ENCODE peak calls at places on chromosomes 16 and 17, in eight cellular contexts. C is CD8-positive, alpha-beta T cell; U is IMR-90; K is esophagus squamous epithelium; Z is Peyer's patch; Q is fibroblast of lung; L is thyroid gland; Y is brain microvascular endothelial cell. M is an unnamed sample.

GRCh38 chr16:65975049-65975708 is 391.3 kb upstream of the CDH5 start:
- DNase-seq in C (no peak), U (peak; percentile 86), K (no peak), Z (no peak), Q (peak; percentile 83), L (no peak), Y (peak; percentile 57), M (peak; percentile 34)

GRCh38 chr16:17983114-17983513 is 353.4 kb downstream of the NPIPA8 start:
- DNase-seq in C (no peak), U (no peak), K (no peak), Z (no peak), Q (no peak), L (no peak), Y (no peak), M (no peak)

GRCh38 chr17:14489986-14490385 is 189.1 kb downstream of the HS3ST3B1 start:
- DNase-seq in C (no peak), U (no peak), K (no peak), Z (no peak), Q (no peak), L (no peak), Y (no peak), M (no peak)

GRCh38 chr16:49468611-49469322 is 95.2 kb downstream of the C16orf78 start:
- DNase-seq in C (no peak), U (no peak), K (no peak), Z (peak; percentile 48), Q (no peak), L (no peak), Y (no peak), M (no peak)

GRCh38 chr17:74760404-74761105 is 12.1 kb downstream of the NHERF1 start:
- DNase-seq in C (no peak), U (no peak), K (no peak), Z (no peak), Q (no peak), L (peak; percentile 47), Y (no peak), M (no peak)

GRCh38 chr16:11783319-11784047 is 13.6 kb downstream of the ZC3H7A start:
- DNase-seq in C (peak; percentile 17), U (peak; percentile 45), K (no peak), Z (no peak), Q (peak; percentile 15), L (no peak), Y (no peak), M (no peak)

GRCh38 chr17:74051348-74051747 is 152.1 kb upstream of the RPL38 start:
- DNase-seq in C (no peak), U (no peak), K (no peak), Z (no peak), Q (no peak), L (no peak), Y (no peak), M (no peak)

GRCh38 chr17:83076930-83077329 is 2.5 kb upstream of the METRNL start:
- DNase-seq in C (no peak), U (no peak), K (no peak), Z (peak; percentile 69), Q (no peak), L (no peak), Y (no peak), M (no peak)

GRCh38 chr17:79125503-79125902 is 50.9 kb downstream of the ENGASE start:
- DNase-seq in C (no peak), U (no peak), K (no peak), Z (no peak), Q (no peak), L (peak; percentile 31), Y (no peak), M (no peak)

GRCh38 chr17:68909066-68909465 is 46.1 kb downstream of the ABCA8 start:
- DNase-seq in C (no peak), U (peak; percentile 93), K (no peak), Z (peak; percentile 63), Q (peak; percentile 92), L (peak; percentile 75), Y (peak; percentile 87), M (peak; percentile 94)

GRCh38 chr17:68910256-68910705 is 44.9 kb downstream of the ABCA8 start:
- DNase-seq in C (no peak), U (peak; percentile 4), K (no peak), Z (no peak), Q (peak; percentile 50), L (peak; percentile 2), Y (peak; percentile 1), M (no peak)

GRCh38 chr17:68908045-68908444 is 47.1 kb downstream of the ABCA8 start:
- DNase-seq in C (no peak), U (no peak), K (no peak), Z (no peak), Q (no peak), L (no peak), Y (no peak), M (no peak)

GRCh38 chr17:68903294-68903693 is 51.9 kb downstream of the ABCA8 start:
- DNase-seq in C (no peak), U (no peak), K (no peak), Z (no peak), Q (no peak), L (no peak), Y (no peak), M (no peak)

DNA sequence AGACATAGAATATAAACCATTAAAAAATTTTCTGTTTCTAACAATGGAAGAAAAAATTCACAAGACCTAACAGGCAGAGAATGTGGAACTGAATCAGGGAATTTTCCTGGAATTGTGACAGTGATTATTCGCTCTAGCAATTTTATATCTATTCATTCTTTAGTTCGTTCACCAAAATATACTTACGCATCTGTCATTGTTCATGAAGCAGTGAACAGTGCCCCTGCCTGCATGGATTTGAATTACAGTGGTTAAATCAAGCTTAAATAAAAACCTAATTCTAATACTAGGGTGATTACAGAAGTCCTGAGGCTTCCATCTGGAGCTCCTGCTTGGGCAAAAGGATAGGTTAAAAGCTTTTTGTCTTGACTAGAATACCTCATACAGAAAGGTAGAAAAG is 48.6 kb downstream of the ABCA8 start:
- DNase-seq in C (no peak), U (peak; percentile 21), K (no peak), Z (no peak), Q (peak; percentile 42), L (peak; percentile 13), Y (no peak), M (no peak)
- TF ChIP-seq CTCF in C (no peak), U (peak; percentile 53), K (no peak), Z (peak; percentile 38), Q (peak; percentile 53), L (peak; percentile 16), Y (peak; percentile 69), M (peak; percentile 37)

GRCh38 chr17:48575673-48576478 is 2.3 kb downstream of the HOXB4 start:
- DNase-seq in C (no peak), U (peak; percentile 67), K (no peak), Z (peak; percentile 49), Q (peak; percentile 83), L (no peak), Y (no peak), M (no peak)
- H3K4me3 ChIP-seq in C (no peak overlapping the region), U (peak overlapping the region; percentile 40), K (peak overlapping the region; percentile 83), Z (no peak overlapping the region), Q (peak overlapping the region; percentile 39), L (no peak overlapping the region), Y (peak overlapping the region; percentile 35), M (no peak overlapping the region)

DNA sequence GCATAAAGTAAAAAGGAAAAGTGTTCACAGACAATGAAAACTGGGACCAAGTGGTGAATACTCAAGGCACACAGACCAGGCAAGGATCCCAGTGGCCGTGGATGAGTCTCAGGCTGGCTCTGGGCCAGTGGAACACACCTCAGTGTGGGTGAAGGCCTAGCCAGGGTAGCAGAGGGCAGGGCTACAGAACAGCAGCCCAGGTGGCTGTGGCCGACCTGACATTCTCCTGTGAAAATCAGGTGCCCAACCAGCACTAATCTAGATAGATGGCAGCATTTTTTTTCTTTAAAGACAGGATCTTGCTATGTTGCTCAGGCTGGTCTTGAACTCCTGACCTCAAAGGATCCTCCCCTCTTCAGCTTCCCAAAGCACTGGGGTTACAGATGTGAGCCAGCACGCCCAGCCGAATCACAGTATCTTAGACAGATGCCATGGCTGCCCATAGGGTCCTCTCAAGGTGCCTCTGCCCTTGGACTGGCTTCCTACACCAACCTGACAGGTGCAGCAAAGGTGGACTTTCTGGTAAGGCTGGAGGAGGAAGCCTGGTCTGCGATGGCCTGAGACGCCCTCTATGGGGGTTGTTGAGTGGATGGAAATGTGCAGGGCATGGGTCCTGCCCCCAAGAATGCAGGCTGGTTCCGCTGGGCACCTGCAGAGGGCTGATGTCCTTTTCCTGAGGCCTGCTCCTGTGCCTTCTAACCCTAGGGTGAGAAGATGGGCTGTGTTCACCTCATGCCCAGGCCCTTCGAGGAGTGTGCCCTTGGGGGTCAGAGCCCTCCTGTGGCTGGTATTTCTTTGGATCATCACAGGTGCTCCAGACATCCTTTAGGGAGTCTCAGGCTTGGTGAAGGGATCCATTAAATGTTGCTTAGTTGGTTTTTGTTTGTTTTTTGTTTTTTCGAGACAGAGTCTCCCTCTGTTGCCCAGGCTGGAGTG is 3.8 kb upstream of the P4HB start:
- DNase-seq in C (no peak), U (no peak), K (no peak), Z (peak; percentile 68), Q (no peak), L (no peak), Y (no peak), M (no peak)
- TF ChIP-seq CTCF in C (no peak), U (no peak), K (no peak), Z (no peak), Q (no peak), L (no peak), Y (no peak), M (no peak)

GRCh38 chr17:81902023-81902652 is at the start of gene NPB:
- DNase-seq in C (no peak), U (no peak), K (no peak), Z (no peak), Q (no peak), L (peak; percentile 48), Y (no peak), M (no peak)
- H3K4me3 ChIP-seq in C (no peak within 1 kb of the TSS), U (peak within 1 kb of the TSS; percentile 51), K (peak within 1 kb of the TSS; percentile 62), Z (peak within 1 kb of the TSS; percentile 3), Q (no peak within 1 kb of the TSS), L (no peak within 1 kb of the TSS), Y (peak within 1 kb of the TSS; percentile 15), M (peak within 1 kb of the TSS; percentile 6)

GRCh38 chr16:81585785-81586184 is 141.2 kb downstream of the CMIP start:
- DNase-seq in C (no peak), U (no peak), K (no peak), Z (no peak), Q (no peak), L (no peak), Y (no peak), M (no peak)
- TF ChIP-seq CTCF in C (no peak), U (peak; percentile 20), K (peak; percentile 24), Z (peak; percentile 40), Q (peak; percentile 32), L (no peak), Y (peak; percentile 50), M (peak; percentile 29)

M was measured in AG09309.